ENCODE peak calls at places on chromosomes 5 and 9, in seven cellular contexts. One of them, this sample, is unnamed.

GRCh38 chr5:160287378-160288051 is 24.8 kb downstream of the CCNJL start:
- DNase-seq in spleen: peak
- DNase-seq in fibroblast of pulmonary artery: peak
- DNase-seq in BJ: no peak
- DNase-seq in neural crest cell: peak
- DNase-seq in tibial artery: no peak
- DNase-seq in CD8-positive, alpha-beta T cell: no peak
- DNase-seq in this sample: no peak

GRCh38 chr5:57494104-57495098 is 11.8 kb upstream of the ACTBL2 start:
- DNase-seq in neural crest cell: no peak
- DNase-seq in fibroblast of pulmonary artery: peak
- DNase-seq in CD8-positive, alpha-beta T cell: no peak
- DNase-seq in tibial artery: peak
- DNase-seq in BJ: peak
- DNase-seq in spleen: no peak
- DNase-seq in this sample: peak

GRCh38 chr9:112861638-112862555 is 28.8 kb downstream of the SLC46A2 start:
- DNase-seq in BJ: no peak
- DNase-seq in CD8-positive, alpha-beta T cell: no peak
- DNase-seq in spleen: peak
- DNase-seq in tibial artery: peak
- DNase-seq in neural crest cell: no peak
- DNase-seq in fibroblast of pulmonary artery: peak
- DNase-seq in this sample: no peak

GRCh38 chr5:37005946-37006540 is 129.5 kb downstream of the NIPBL start:
- DNase-seq in spleen: no peak
- DNase-seq in fibroblast of pulmonary artery: peak
- DNase-seq in neural crest cell: no peak
- DNase-seq in CD8-positive, alpha-beta T cell: no peak
- DNase-seq in BJ: no peak
- DNase-seq in tibial artery: no peak
- DNase-seq in this sample: no peak

GRCh38 chr5:133467325-133467700 is 145.0 kb downstream of the FSTL4 start:
- DNase-seq in tibial artery: no peak
- DNase-seq in spleen: no peak
- DNase-seq in BJ: no peak
- DNase-seq in CD8-positive, alpha-beta T cell: peak
- DNase-seq in fibroblast of pulmonary artery: no peak
- DNase-seq in neural crest cell: no peak
- DNase-seq in this sample: no peak

GRCh38 chr5:29079771-29080170 is 2041.4 kb upstream of the CDH9 start:
- DNase-seq in neural crest cell: no peak
- DNase-seq in BJ: no peak
- DNase-seq in spleen: no peak
- DNase-seq in tibial artery: no peak
- DNase-seq in CD8-positive, alpha-beta T cell: no peak
- DNase-seq in fibroblast of pulmonary artery: no peak
- DNase-seq in this sample: no peak

GRCh38 chr5:149550608-149551226 is 522 bp downstream of the CSNK1A1 start:
- DNase-seq in fibroblast of pulmonary artery: no peak
- DNase-seq in CD8-positive, alpha-beta T cell: peak
- DNase-seq in tibial artery: no peak
- DNase-seq in BJ: no peak
- DNase-seq in neural crest cell: no peak
- DNase-seq in spleen: no peak
- DNase-seq in this sample: no peak

GRCh38 chr5:39650234-39650816 is 225.5 kb upstream of the DAB2 start:
- DNase-seq in neural crest cell: no peak
- DNase-seq in BJ: no peak
- DNase-seq in spleen: no peak
- DNase-seq in tibial artery: no peak
- DNase-seq in CD8-positive, alpha-beta T cell: no peak
- DNase-seq in fibroblast of pulmonary artery: peak
- DNase-seq in this sample: no peak

GRCh38 chr9:124843635-124844034 is 9.6 kb upstream of the WDR38 start:
- DNase-seq in neural crest cell: no peak
- DNase-seq in CD8-positive, alpha-beta T cell: no peak
- DNase-seq in spleen: no peak
- DNase-seq in tibial artery: no peak
- DNase-seq in fibroblast of pulmonary artery: no peak
- DNase-seq in BJ: no peak
- DNase-seq in this sample: no peak

GRCh38 chr5:74798977-74799911 is 32.2 kb downstream of the NSA2 start:
- DNase-seq in CD8-positive, alpha-beta T cell: no peak
- DNase-seq in fibroblast of pulmonary artery: no peak
- DNase-seq in BJ: no peak
- DNase-seq in tibial artery: no peak
- DNase-seq in spleen: no peak
- DNase-seq in neural crest cell: no peak
- DNase-seq in this sample: no peak

GRCh38 chr5:78734094-78734845 is 85.7 kb upstream of the LHFPL2 start:
- DNase-seq in neural crest cell: no peak
- DNase-seq in BJ: no peak
- DNase-seq in fibroblast of pulmonary artery: no peak
- DNase-seq in tibial artery: no peak
- DNase-seq in CD8-positive, alpha-beta T cell: no peak
- DNase-seq in spleen: no peak
- DNase-seq in this sample: no peak

GRCh38 chr5:58114324-58114723 is 345.6 kb downstream of the PLK2 start:
- DNase-seq in fibroblast of pulmonary artery: peak
- DNase-seq in neural crest cell: no peak
- DNase-seq in CD8-positive, alpha-beta T cell: no peak
- DNase-seq in spleen: no peak
- DNase-seq in tibial artery: no peak
- DNase-seq in BJ: no peak
- DNase-seq in this sample: no peak

GRCh38 chr9:93261735-93262523 is 78.0 kb downstream of the WNK2 start:
- DNase-seq in spleen: peak
- DNase-seq in BJ: no peak
- DNase-seq in CD8-positive, alpha-beta T cell: no peak
- DNase-seq in neural crest cell: no peak
- DNase-seq in fibroblast of pulmonary artery: no peak
- DNase-seq in tibial artery: peak
- DNase-seq in this sample: peak

GRCh38 chr9:37364751-37365360 is 57.6 kb upstream of the GRHPR start:
- DNase-seq in tibial artery: no peak
- DNase-seq in fibroblast of pulmonary artery: no peak
- DNase-seq in BJ: no peak
- DNase-seq in CD8-positive, alpha-beta T cell: peak
- DNase-seq in neural crest cell: no peak
- DNase-seq in spleen: no peak
- DNase-seq in this sample: no peak

GRCh38 chr9:29150606-29151005 is 1577.3 kb upstream of the C9orf72 start:
- DNase-seq in BJ: no peak
- DNase-seq in CD8-positive, alpha-beta T cell: no peak
- DNase-seq in spleen: no peak
- DNase-seq in fibroblast of pulmonary artery: peak
- DNase-seq in neural crest cell: no peak
- DNase-seq in tibial artery: no peak
- DNase-seq in this sample: no peak

GRCh38 chr9:134895849-134896833 is 15.5 kb downstream of the FCN2 start:
- DNase-seq in CD8-positive, alpha-beta T cell: no peak
- DNase-seq in tibial artery: peak
- DNase-seq in spleen: no peak
- DNase-seq in fibroblast of pulmonary artery: peak
- DNase-seq in BJ: no peak
- DNase-seq in neural crest cell: no peak
- DNase-seq in this sample: peak

GRCh38 chr5:172180936-172181335 is 7.1 kb downstream of the STK10 start:
- DNase-seq in CD8-positive, alpha-beta T cell: peak
- DNase-seq in neural crest cell: no peak
- DNase-seq in tibial artery: no peak
- DNase-seq in fibroblast of pulmonary artery: no peak
- DNase-seq in spleen: peak
- DNase-seq in BJ: no peak
- DNase-seq in this sample: peak

GRCh38 chr9:98795970-98796363 is 388 bp downstream of the ANKS6 start:
- DNase-seq in BJ: no peak
- DNase-seq in fibroblast of pulmonary artery: no peak
- DNase-seq in neural crest cell: no peak
- DNase-seq in CD8-positive, alpha-beta T cell: no peak
- DNase-seq in tibial artery: no peak
- DNase-seq in spleen: peak
- DNase-seq in this sample: no peak

GRCh38 chr9:72477862-72478564 is 43.4 kb upstream of the TMC1 start:
- DNase-seq in CD8-positive, alpha-beta T cell: no peak
- DNase-seq in BJ: no peak
- DNase-seq in spleen: no peak
- DNase-seq in neural crest cell: no peak
- DNase-seq in tibial artery: no peak
- DNase-seq in fibroblast of pulmonary artery: peak
- DNase-seq in this sample: no peak

GRCh38 chr9:2610985-2611384 is 10.6 kb upstream of the VLDLR start:
- DNase-seq in CD8-positive, alpha-beta T cell: no peak
- DNase-seq in fibroblast of pulmonary artery: peak
- DNase-seq in spleen: no peak
- DNase-seq in neural crest cell: no peak
- DNase-seq in tibial artery: no peak
- DNase-seq in BJ: peak
- DNase-seq in this sample: no peak

GRCh38 chr9:33161589-33162132 is 5.5 kb downstream of the B4GALT1 start:
- DNase-seq in fibroblast of pulmonary artery: no peak
- DNase-seq in tibial artery: no peak
- DNase-seq in CD8-positive, alpha-beta T cell: no peak
- DNase-seq in spleen: no peak
- DNase-seq in neural crest cell: no peak
- DNase-seq in BJ: no peak
- DNase-seq in this sample: no peak

GRCh38 chr9:125906144-125906543 is 159.0 kb downstream of the PBX3 start:
- DNase-seq in tibial artery: no peak
- DNase-seq in BJ: peak
- DNase-seq in fibroblast of pulmonary artery: peak
- DNase-seq in CD8-positive, alpha-beta T cell: no peak
- DNase-seq in neural crest cell: no peak
- DNase-seq in spleen: no peak
- DNase-seq in this sample: no peak

GRCh38 chr5:137462816-137463520 is 36.2 kb downstream of the SPOCK1 start:
- DNase-seq in fibroblast of pulmonary artery: no peak
- DNase-seq in CD8-positive, alpha-beta T cell: no peak
- DNase-seq in BJ: no peak
- DNase-seq in neural crest cell: no peak
- DNase-seq in spleen: no peak
- DNase-seq in tibial artery: no peak
- DNase-seq in this sample: no peak

GRCh38 chr5:96567188-96567587 is 95.0 kb upstream of the CAST start:
- DNase-seq in CD8-positive, alpha-beta T cell: no peak
- DNase-seq in fibroblast of pulmonary artery: peak
- DNase-seq in tibial artery: no peak
- DNase-seq in spleen: no peak
- DNase-seq in BJ: peak
- DNase-seq in neural crest cell: no peak
- DNase-seq in this sample: no peak

GRCh38 chr5:102450313-102450990 is 48.3 kb downstream of the SLCO6A1 start:
- DNase-seq in fibroblast of pulmonary artery: peak
- DNase-seq in BJ: no peak
- DNase-seq in spleen: peak
- DNase-seq in CD8-positive, alpha-beta T cell: no peak
- DNase-seq in neural crest cell: no peak
- DNase-seq in tibial artery: no peak
- DNase-seq in this sample: no peak
- TF ChIP-seq CTCF in fibroblast of pulmonary artery: no peak
- TF ChIP-seq CTCF in BJ: no peak
- TF ChIP-seq CTCF in spleen: no peak
- TF ChIP-seq CTCF in CD8-positive, alpha-beta T cell: no peak
- TF ChIP-seq CTCF in neural crest cell: peak
- TF ChIP-seq CTCF in tibial artery: no peak
- TF ChIP-seq CTCF in this sample: no peak

DNA sequence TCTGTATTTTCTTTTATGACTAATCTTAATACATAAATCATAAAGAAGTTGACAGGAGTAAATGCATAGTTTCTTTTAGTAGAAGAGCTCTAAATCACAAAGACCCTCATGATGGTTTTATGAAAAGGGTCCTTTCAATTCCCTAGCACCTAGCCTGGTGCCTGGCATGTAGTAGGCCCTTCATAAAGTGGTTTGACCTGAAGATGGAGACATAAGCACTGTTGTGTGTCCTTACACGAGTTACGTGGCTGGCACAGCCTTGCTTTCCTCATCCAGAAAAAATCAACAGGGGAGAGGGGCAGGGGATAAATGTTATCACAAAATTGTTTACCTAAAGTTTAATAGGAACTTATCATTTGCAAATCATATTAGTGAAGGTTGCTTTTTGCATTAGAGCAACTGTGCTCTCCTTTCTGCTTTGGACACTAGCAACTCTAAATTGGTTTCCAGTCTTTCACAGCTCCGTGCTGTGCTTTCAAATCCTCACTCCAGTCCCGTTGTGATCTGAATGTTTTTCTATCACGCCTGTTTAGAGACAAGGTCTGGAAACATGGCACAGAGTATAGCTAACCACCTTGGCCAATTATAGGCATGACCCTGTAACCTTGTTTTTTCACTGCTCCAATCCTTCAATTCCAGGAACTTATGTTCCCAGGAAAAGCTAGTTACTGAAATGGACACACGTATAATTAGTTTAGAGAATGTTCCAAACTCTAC is 55.7 kb downstream of the ARL15 start:
- DNase-seq in CD8-positive, alpha-beta T cell: no peak
- DNase-seq in spleen: no peak
- DNase-seq in neural crest cell: no peak
- DNase-seq in fibroblast of pulmonary artery: peak
- DNase-seq in tibial artery: no peak
- DNase-seq in BJ: no peak
- DNase-seq in this sample: no peak
- TF ChIP-seq CTCF in CD8-positive, alpha-beta T cell: no peak
- TF ChIP-seq CTCF in spleen: no peak
- TF ChIP-seq CTCF in neural crest cell: no peak
- TF ChIP-seq CTCF in fibroblast of pulmonary artery: peak
- TF ChIP-seq CTCF in tibial artery: peak
- TF ChIP-seq CTCF in BJ: no peak
- TF ChIP-seq CTCF in this sample: peak

GRCh38 chr5:44935262-44935661 is 126.5 kb downstream of the MRPS30 start:
- DNase-seq in tibial artery: no peak
- DNase-seq in CD8-positive, alpha-beta T cell: no peak
- DNase-seq in spleen: no peak
- DNase-seq in BJ: no peak
- DNase-seq in fibroblast of pulmonary artery: no peak
- DNase-seq in neural crest cell: no peak
- DNase-seq in this sample: no peak
- TF ChIP-seq CTCF in tibial artery: no peak
- TF ChIP-seq CTCF in CD8-positive, alpha-beta T cell: no peak
- TF ChIP-seq CTCF in spleen: no peak
- TF ChIP-seq CTCF in BJ: no peak
- TF ChIP-seq CTCF in fibroblast of pulmonary artery: no peak
- TF ChIP-seq CTCF in neural crest cell: peak
- TF ChIP-seq CTCF in this sample: no peak

DNA sequence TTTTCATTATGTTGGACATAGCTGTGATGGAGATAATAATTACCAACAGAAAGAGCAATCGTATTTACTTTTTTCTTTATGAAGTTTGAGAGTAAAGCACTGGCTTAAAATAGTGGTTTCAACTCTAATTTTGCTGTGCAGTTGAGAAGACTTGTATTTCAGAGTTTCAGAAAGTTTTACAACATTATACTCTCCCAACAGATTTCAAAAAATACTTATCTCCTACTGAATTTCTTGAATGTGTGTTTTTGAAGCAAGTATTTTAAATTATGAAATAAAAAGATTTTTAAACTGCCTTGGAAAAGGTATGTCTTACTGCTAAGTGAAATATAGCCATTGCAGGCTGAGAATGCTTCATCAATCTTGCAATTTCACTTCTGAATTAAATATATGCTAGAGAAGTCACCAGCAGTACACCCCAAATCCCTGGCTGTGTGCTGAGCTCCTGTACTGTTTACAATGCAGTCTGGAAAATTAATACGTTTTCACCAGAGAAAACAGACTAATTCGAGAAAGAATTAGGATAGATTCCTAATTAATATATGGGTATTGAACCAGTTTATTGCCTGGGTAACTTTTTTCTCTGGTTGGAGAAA is 3.0 kb downstream of the PRDM6 start:
- DNase-seq in CD8-positive, alpha-beta T cell: no peak
- DNase-seq in spleen: no peak
- DNase-seq in neural crest cell: no peak
- DNase-seq in tibial artery: no peak
- DNase-seq in fibroblast of pulmonary artery: no peak
- DNase-seq in BJ: no peak
- DNase-seq in this sample: no peak
- TF ChIP-seq CTCF in CD8-positive, alpha-beta T cell: no peak
- TF ChIP-seq CTCF in spleen: no peak
- TF ChIP-seq CTCF in neural crest cell: no peak
- TF ChIP-seq CTCF in tibial artery: no peak
- TF ChIP-seq CTCF in fibroblast of pulmonary artery: no peak
- TF ChIP-seq CTCF in BJ: no peak
- TF ChIP-seq CTCF in this sample: no peak

This sample was measured in chondrocyte.